ENCODE peak calls at places on chromosomes 11 and 22, in five cellular contexts. D, A, Z, C and H are unnamed samples.

GRCh38 chr11:92867913-92868619 is 101.4 kb upstream of the MTNR1B start:
- DNase-seq in D (peak), Z (no peak), A (no peak), C (no peak), H (no peak)

GRCh38 chr22:31049815-31050420 is 31.2 kb upstream of the SMTN start:
- DNase-seq in C (no peak), Z (no peak), A (no peak), D (no peak), H (no peak)

GRCh38 chr11:117607449-117607848 is 189.6 kb downstream of the DSCAML1 start:
- DNase-seq in A (no peak), Z (peak), D (no peak), C (no peak), H (no peak)

GRCh38 chr11:27914080-27914479 is 193.9 kb downstream of the KIF18A start:
- DNase-seq in C (no peak), D (no peak), Z (no peak), A (no peak), H (no peak)

GRCh38 chr11:24636291-24636629 is 139.4 kb downstream of the LUZP2 start:
- DNase-seq in Z (no peak), A (no peak), D (no peak), C (no peak), H (no peak)

GRCh38 chr11:451738-452137 is 1.7 kb downstream of the PTDSS2 start:
- DNase-seq in Z (no peak), D (no peak), C (no peak), A (no peak), H (no peak)

GRCh38 chr11:11588890-11589289 is 32.9 kb downstream of the GALNT18 start:
- DNase-seq in C (no peak), Z (no peak), A (no peak), D (no peak), H (no peak)

GRCh38 chr22:40348025-40348658 is 1.8 kb downstream of the ADSL start:
- DNase-seq in A (peak), C (peak), D (peak), Z (peak), H (peak)

GRCh38 chr11:134037093-134037908 is 31.6 kb upstream of the JAM3 start:
- DNase-seq in Z (peak), C (peak), A (peak), D (peak), H (peak)

GRCh38 chr11:35337136-35337918 is 82.0 kb downstream of the SLC1A2 start:
- DNase-seq in C (no peak), D (no peak), Z (no peak), A (no peak), H (no peak)

GRCh38 chr11:128764617-128765095 is 70.8 kb downstream of the FLI1 start:
- DNase-seq in A (no peak), C (no peak), Z (no peak), D (peak), H (no peak)

GRCh38 chr11:93655581-93656255 is 5.8 kb upstream of the CEP295 start:
- DNase-seq in D (no peak), C (no peak), A (no peak), Z (no peak), H (no peak)

GRCh38 chr22:32998373-32998772 is 59.8 kb downstream of the SYN3 start:
- DNase-seq in C (no peak), Z (no peak), A (no peak), D (no peak), H (no peak)

GRCh38 chr11:98423933-98424332 is 596.8 kb upstream of the CNTN5 start:
- DNase-seq in D (no peak), C (no peak), A (no peak), Z (no peak), H (no peak)

GRCh38 chr11:40129276-40129675 is 1330.2 kb downstream of the LRRC4C start:
- DNase-seq in D (peak), C (no peak), Z (no peak), A (no peak), H (no peak)